ENCODE peak calls at places on chromosomes 3 and 15, in nine cellular contexts. V, J, Y, G, M, U, I, C and Q are unnamed samples.

GRCh38 chr3:175149675-175150074 is 290.5 kb downstream of the NAALADL2 start:
- DNase-seq in V (no peak), J (peak; percentile 95), Y (no peak), G (no peak), M (no peak), U (peak; percentile 95), I (no peak), C (peak; percentile 96), Q (no peak)

GRCh38 chr3:114809668-114810413 is 337.2 kb downstream of the ZBTB20 start:
- DNase-seq in V (peak; percentile 2), J (peak; percentile 69), Y (no peak), G (no peak), M (peak; percentile 22), U (no peak), I (no peak), C (no peak), Q (no peak)

GRCh38 chr3:173869786-173870185 is 472.2 kb downstream of the NLGN1 start:
- DNase-seq in V (no peak), J (no peak), Y (no peak), G (no peak), M (no peak), U (no peak), I (no peak), C (no peak), Q (no peak)

GRCh38 chr15:77542491-77543001 is 90.2 kb downstream of the LINGO1 start:
- DNase-seq in V (peak; percentile 26), J (peak; percentile 37), Y (no peak), G (no peak), M (no peak), U (no peak), I (no peak), C (no peak), Q (no peak)

GRCh38 chr15:41051139-41051538 is 64.9 kb downstream of the INO80 start:
- DNase-seq in V (no peak), J (no peak), Y (no peak), G (no peak), M (no peak), U (no peak), I (no peak), C (no peak), Q (no peak)

GRCh38 chr15:47652213-47652852 is 65.0 kb upstream of the SEMA6D start:
- DNase-seq in V (no peak), J (no peak), Y (no peak), G (no peak), M (no peak), U (no peak), I (no peak), C (no peak), Q (no peak)

GRCh38 chr3:20405731-20406130 is 219.7 kb upstream of the SGO1 start:
- DNase-seq in V (peak; percentile 50), J (peak; percentile 79), Y (no peak), G (no peak), M (no peak), U (no peak), I (no peak), C (no peak), Q (no peak)

GRCh38 chr15:79901958-79902357 is 5.1 kb upstream of the MTHFS start:
- DNase-seq in V (no peak), J (no peak), Y (no peak), G (no peak), M (no peak), U (no peak), I (no peak), C (peak; percentile 20), Q (no peak)

GRCh38 chr3:37457392-37458065 is 283.1 kb upstream of the LRRFIP2 start:
- DNase-seq in V (no peak), J (no peak), Y (no peak), G (peak; percentile 42), M (no peak), U (no peak), I (no peak), C (no peak), Q (no peak)

GRCh38 chr3:124834723-124835718 is 52.1 kb downstream of the ITGB5 start:
- DNase-seq in V (peak; percentile 23), J (peak; percentile 87), Y (no peak), G (peak; percentile 28), M (peak; percentile 47), U (peak; percentile 85), I (peak; percentile 18), C (peak; percentile 86), Q (peak; percentile 87)

GRCh38 chr15:88911766-88912118 is 1.4 kb downstream of the MFGE8 start:
- DNase-seq in V (no peak), J (peak; percentile 91), Y (no peak), G (peak; percentile 45), M (no peak), U (no peak), I (no peak), C (no peak), Q (no peak)

GRCh38 chr15:48084759-48085420 is 35.9 kb upstream of the SLC24A5 start:
- DNase-seq in V (peak; percentile 20), J (peak; percentile 49), Y (no peak), G (no peak), M (no peak), U (peak; percentile 18), I (no peak), C (peak; percentile 21), Q (no peak)

GRCh38 chr3:43031490-43032216 is 52.5 kb downstream of the GASK1A start:
- DNase-seq in V (peak; percentile 12), J (peak; percentile 63), Y (no peak), G (peak; percentile 41), M (no peak), U (no peak), I (no peak), C (no peak), Q (no peak)

GRCh38 chr3:169430687-169431404 is 232.7 kb downstream of the MECOM start:
- DNase-seq in V (no peak), J (peak; percentile 45), Y (no peak), G (no peak), M (no peak), U (no peak), I (no peak), C (no peak), Q (no peak)

GRCh38 chr3:32292085-32292796 is 53.8 kb downstream of the CMTM8 start:
- DNase-seq in V (no peak), J (no peak), Y (no peak), G (no peak), M (no peak), U (no peak), I (no peak), C (no peak), Q (no peak)

GRCh38 chr3:174199696-174200095 is 659.4 kb upstream of the NAALADL2 start:
- DNase-seq in V (peak; percentile 2), J (no peak), Y (no peak), G (no peak), M (no peak), U (no peak), I (no peak), C (no peak), Q (no peak)

GRCh38 chr15:94584833-94585244 is 353.5 kb downstream of the MCTP2 start:
- DNase-seq in V (no peak), J (no peak), Y (no peak), G (no peak), M (peak; percentile 77), U (no peak), I (peak; percentile 2), C (no peak), Q (no peak)

GRCh38 chr15:44219073-44219472 is 24.0 kb upstream of the FRMD5 start:
- DNase-seq in V (no peak), J (no peak), Y (no peak), G (no peak), M (no peak), U (peak; percentile 3), I (no peak), C (no peak), Q (no peak)

GRCh38 chr15:43872416-43873020 is 45.7 kb downstream of the WDR76 start:
- DNase-seq in V (peak; percentile 70), J (peak; percentile 61), Y (peak; percentile 69), G (no peak), M (no peak), U (peak; percentile 1), I (no peak), C (peak; percentile 15), Q (no peak)

GRCh38 chr3:165837058-165837525 is at the start of gene BCHE:
- DNase-seq in V (no peak), J (peak; percentile 10), Y (peak; percentile 35), G (peak; percentile 20), M (no peak), U (peak; percentile 80), I (no peak), C (peak; percentile 68), Q (no peak)

GRCh38 chr15:80563372-80563997 is 131.6 kb upstream of the ABHD17C start:
- DNase-seq in V (no peak), J (no peak), Y (no peak), G (no peak), M (no peak), U (no peak), I (no peak), C (no peak), Q (no peak)